ENCODE peak calls at places on chromosomes 6 and 20, in five cellular contexts. Q is stimulated activated CD4-positive, alpha-beta T cell treated with anti-CD3 and anti-CD28 coated beads, Interleukin-12 subunit alpha, Interleukin-12 subunit beta, amount 100 ng/mL, for 4 hours; D is posterior cingulate gyrus; B is mammary epithelial cell; X is CD4-positive, alpha-beta T cell. A is an unnamed sample.

GRCh38 chr6:138722425-138723371 is 50.9 kb upstream of the CCDC28A start:
- DNase-seq in Q (no peak), D (no peak), B (peak), X (no peak), A (no peak)

GRCh38 chr6:70841115-70841514 is 115.7 kb downstream of the B3GAT2 start:
- DNase-seq in Q (no peak), D (no peak), B (no peak), X (no peak), A (no peak)

GRCh38 chr6:32968770-32969684 is 633 bp downstream of the BRD2 start:
- DNase-seq in Q (peak), D (peak), B (peak), X (peak), A (peak)

GRCh38 chr6:139133272-139133671 is 1.6 kb upstream of the HECA start:
- DNase-seq in Q (no peak), D (no peak), B (no peak), X (no peak), A (no peak)

GRCh38 chr20:1397710-1398109 is 4.9 kb upstream of the FKBP1A start:
- DNase-seq in Q (no peak), D (no peak), B (no peak), X (no peak), A (no peak)

GRCh38 chr6:25959890-25960531 is 2.6 kb upstream of the TRIM38 start:
- DNase-seq in Q (no peak), D (no peak), B (no peak), X (no peak), A (no peak)

GRCh38 chr20:6632187-6632586 is 135.3 kb upstream of the BMP2 start:
- DNase-seq in Q (no peak), D (no peak), B (peak), X (no peak), A (no peak)

GRCh38 chr6:133977983-133978895 is 25.2 kb downstream of the TBPL1 start:
- DNase-seq in Q (no peak), D (no peak), B (peak), X (no peak), A (no peak)

GRCh38 chr6:7777062-7777461 is 51.2 kb downstream of the BMP6 start:
- DNase-seq in Q (no peak), D (no peak), B (no peak), X (no peak), A (no peak)

GRCh38 chr6:166971271-166971670 is 14.9 kb upstream of the RNASET2 start:
- DNase-seq in Q (no peak), D (no peak), B (no peak), X (no peak), A (no peak)

GRCh38 chr6:16331328-16332174 is 93.2 kb downstream of the GMPR start:
- DNase-seq in Q (peak), D (peak), B (peak), X (peak), A (peak)

GRCh38 chr20:34948030-34948429 is 7.6 kb downstream of the GSS start:
- DNase-seq in Q (no peak), D (no peak), B (peak), X (no peak), A (no peak)

GRCh38 chr20:48385527-48385926 is 442.3 kb downstream of the PREX1 start:
- DNase-seq in Q (no peak), D (no peak), B (no peak), X (no peak), A (no peak)

GRCh38 chr20:63627700-63628245 is 872 bp upstream of the GMEB2 start:
- DNase-seq in Q (no peak), D (peak), B (no peak), X (no peak), A (no peak)